ENCODE peak calls at places on chromosomes 4 and X, in nine cellular contexts. One of them, this sample, is unnamed.

GRCh38 chr4:121764702-121765367 is at the start of gene SMIM43:
- DNase-seq in Calu3: no peak
- DNase-seq in effector memory CD8-positive, alpha-beta T cell: no peak
- DNase-seq in retina: peak
- DNase-seq in CD8-positive, alpha-beta memory T cell: no peak
- DNase-seq in EH: peak
- DNase-seq in stimulated activated CD8-positive, alpha-beta memory T cell treated with anti-CD3 and anti-CD28 coated beads, Interleukin-4, amount 100 ng/mL, for 48 hours: no peak
- DNase-seq in NB4: no peak
- DNase-seq in left cardiac atrium: no peak
- DNase-seq in this sample: no peak

GRCh38 chrX:55161581-55161980 is 58.6 kb upstream of the PAGE5 start:
- DNase-seq in stimulated activated CD8-positive, alpha-beta memory T cell treated with anti-CD3 and anti-CD28 coated beads, Interleukin-4, amount 100 ng/mL, for 48 hours: peak
- DNase-seq in retina: no peak
- DNase-seq in effector memory CD8-positive, alpha-beta T cell: no peak
- DNase-seq in NB4: no peak
- DNase-seq in Calu3: no peak
- DNase-seq in left cardiac atrium: no peak
- DNase-seq in CD8-positive, alpha-beta memory T cell: no peak
- DNase-seq in EH: peak
- DNase-seq in this sample: no peak

GRCh38 chr4:173935622-173936405 is 347.7 kb downstream of the FBXO8 start:
- DNase-seq in NB4: no peak
- DNase-seq in EH: no peak
- DNase-seq in retina: no peak
- DNase-seq in stimulated activated CD8-positive, alpha-beta memory T cell treated with anti-CD3 and anti-CD28 coated beads, Interleukin-4, amount 100 ng/mL, for 48 hours: no peak
- DNase-seq in CD8-positive, alpha-beta memory T cell: no peak
- DNase-seq in left cardiac atrium: no peak
- DNase-seq in effector memory CD8-positive, alpha-beta T cell: no peak
- DNase-seq in Calu3: no peak
- DNase-seq in this sample: no peak

GRCh38 chr4:96913437-96914075 is 1073.7 kb downstream of the PDHA2 start:
- DNase-seq in CD8-positive, alpha-beta memory T cell: no peak
- DNase-seq in NB4: no peak
- DNase-seq in Calu3: no peak
- DNase-seq in effector memory CD8-positive, alpha-beta T cell: no peak
- DNase-seq in stimulated activated CD8-positive, alpha-beta memory T cell treated with anti-CD3 and anti-CD28 coated beads, Interleukin-4, amount 100 ng/mL, for 48 hours: no peak
- DNase-seq in left cardiac atrium: no peak
- DNase-seq in EH: no peak
- DNase-seq in retina: peak
- DNase-seq in this sample: no peak

GRCh38 chr4:84639143-84639542 is 56.2 kb downstream of the CDS1 start:
- DNase-seq in Calu3: no peak
- DNase-seq in stimulated activated CD8-positive, alpha-beta memory T cell treated with anti-CD3 and anti-CD28 coated beads, Interleukin-4, amount 100 ng/mL, for 48 hours: no peak
- DNase-seq in NB4: no peak
- DNase-seq in EH: no peak
- DNase-seq in left cardiac atrium: no peak
- DNase-seq in CD8-positive, alpha-beta memory T cell: no peak
- DNase-seq in retina: no peak
- DNase-seq in effector memory CD8-positive, alpha-beta T cell: no peak
- DNase-seq in this sample: peak

GRCh38 chr4:140568507-140569306 is at the start of gene UCP1:
- DNase-seq in NB4: no peak
- DNase-seq in effector memory CD8-positive, alpha-beta T cell: no peak
- DNase-seq in EH: peak
- DNase-seq in retina: peak
- DNase-seq in left cardiac atrium: peak
- DNase-seq in Calu3: peak
- DNase-seq in stimulated activated CD8-positive, alpha-beta memory T cell treated with anti-CD3 and anti-CD28 coated beads, Interleukin-4, amount 100 ng/mL, for 48 hours: no peak
- DNase-seq in CD8-positive, alpha-beta memory T cell: no peak
- DNase-seq in this sample: no peak

GRCh38 chr4:123564758-123565346 is 168.3 kb downstream of the SPRY1 start:
- DNase-seq in NB4: peak
- DNase-seq in effector memory CD8-positive, alpha-beta T cell: peak
- DNase-seq in retina: no peak
- DNase-seq in stimulated activated CD8-positive, alpha-beta memory T cell treated with anti-CD3 and anti-CD28 coated beads, Interleukin-4, amount 100 ng/mL, for 48 hours: peak
- DNase-seq in left cardiac atrium: peak
- DNase-seq in Calu3: peak
- DNase-seq in CD8-positive, alpha-beta memory T cell: peak
- DNase-seq in EH: peak
- DNase-seq in this sample: peak

GRCh38 chrX:1185556-1185955 is 26.9 kb downstream of the CRLF2 start:
- DNase-seq in stimulated activated CD8-positive, alpha-beta memory T cell treated with anti-CD3 and anti-CD28 coated beads, Interleukin-4, amount 100 ng/mL, for 48 hours: peak
- DNase-seq in effector memory CD8-positive, alpha-beta T cell: no peak
- DNase-seq in CD8-positive, alpha-beta memory T cell: no peak
- DNase-seq in NB4: no peak
- DNase-seq in retina: no peak
- DNase-seq in left cardiac atrium: no peak
- DNase-seq in Calu3: no peak
- DNase-seq in EH: no peak
- DNase-seq in this sample: no peak

GRCh38 chrX:153726286-153727107 is 1.8 kb downstream of the ABCD1 start:
- DNase-seq in NB4: peak
- DNase-seq in stimulated activated CD8-positive, alpha-beta memory T cell treated with anti-CD3 and anti-CD28 coated beads, Interleukin-4, amount 100 ng/mL, for 48 hours: peak
- DNase-seq in retina: peak
- DNase-seq in EH: peak
- DNase-seq in left cardiac atrium: peak
- DNase-seq in Calu3: peak
- DNase-seq in effector memory CD8-positive, alpha-beta T cell: peak
- DNase-seq in CD8-positive, alpha-beta memory T cell: peak
- DNase-seq in this sample: peak

GRCh38 chr4:140256335-140256734 is 102.4 kb upstream of the MAML3 start:
- DNase-seq in stimulated activated CD8-positive, alpha-beta memory T cell treated with anti-CD3 and anti-CD28 coated beads, Interleukin-4, amount 100 ng/mL, for 48 hours: no peak
- DNase-seq in EH: peak
- DNase-seq in effector memory CD8-positive, alpha-beta T cell: no peak
- DNase-seq in retina: no peak
- DNase-seq in Calu3: peak
- DNase-seq in CD8-positive, alpha-beta memory T cell: no peak
- DNase-seq in NB4: no peak
- DNase-seq in left cardiac atrium: peak
- DNase-seq in this sample: peak

GRCh38 chr4:89681219-89681618 is 155.7 kb downstream of the SNCA start:
- DNase-seq in NB4: no peak
- DNase-seq in stimulated activated CD8-positive, alpha-beta memory T cell treated with anti-CD3 and anti-CD28 coated beads, Interleukin-4, amount 100 ng/mL, for 48 hours: no peak
- DNase-seq in EH: no peak
- DNase-seq in left cardiac atrium: no peak
- DNase-seq in retina: no peak
- DNase-seq in Calu3: no peak
- DNase-seq in effector memory CD8-positive, alpha-beta T cell: no peak
- DNase-seq in CD8-positive, alpha-beta memory T cell: no peak
- DNase-seq in this sample: no peak

GRCh38 chrX:101057095-101057714 is 5.3 kb upstream of the TRMT2B start:
- DNase-seq in CD8-positive, alpha-beta memory T cell: no peak
- DNase-seq in left cardiac atrium: no peak
- DNase-seq in stimulated activated CD8-positive, alpha-beta memory T cell treated with anti-CD3 and anti-CD28 coated beads, Interleukin-4, amount 100 ng/mL, for 48 hours: no peak
- DNase-seq in retina: no peak
- DNase-seq in Calu3: no peak
- DNase-seq in effector memory CD8-positive, alpha-beta T cell: no peak
- DNase-seq in NB4: peak
- DNase-seq in EH: peak
- DNase-seq in this sample: no peak

GRCh38 chr4:94411296-94411695 is 40.4 kb upstream of the PDLIM5 start:
- DNase-seq in stimulated activated CD8-positive, alpha-beta memory T cell treated with anti-CD3 and anti-CD28 coated beads, Interleukin-4, amount 100 ng/mL, for 48 hours: no peak
- DNase-seq in retina: no peak
- DNase-seq in effector memory CD8-positive, alpha-beta T cell: no peak
- DNase-seq in left cardiac atrium: no peak
- DNase-seq in EH: no peak
- DNase-seq in Calu3: no peak
- DNase-seq in CD8-positive, alpha-beta memory T cell: no peak
- DNase-seq in NB4: no peak
- DNase-seq in this sample: no peak

This sample was measured in RPMI8226.